ENCODE peak calls at places on chromosomes 12 and 14, in five cellular contexts. One of them, this sample, is unnamed.

GRCh38 chr12:20868277-20868676 is 57.8 kb downstream of the SLCO1B3 start:
- DNase-seq in right lobe of liver: no peak
- DNase-seq in IMR-90: no peak
- DNase-seq in A549: no peak
- DNase-seq in adrenal gland: no peak
- DNase-seq in this sample: no peak

GRCh38 chr12:46530373-46531056 is 157.9 kb upstream of the SLC38A2 start:
- DNase-seq in right lobe of liver: no peak
- DNase-seq in IMR-90: no peak
- DNase-seq in A549: no peak
- DNase-seq in adrenal gland: no peak
- DNase-seq in this sample: no peak

GRCh38 chr14:100012478-100012925 is 52.7 kb upstream of the EVL start:
- DNase-seq in right lobe of liver: no peak
- DNase-seq in IMR-90: peak
- DNase-seq in A549: no peak
- DNase-seq in adrenal gland: no peak
- DNase-seq in this sample: no peak

GRCh38 chr14:60965402-60965801 is 15.5 kb downstream of the TRMT5 start:
- DNase-seq in right lobe of liver: no peak
- DNase-seq in IMR-90: peak
- DNase-seq in A549: no peak
- DNase-seq in adrenal gland: no peak
- DNase-seq in this sample: no peak

GRCh38 chr12:132600048-132601032 is 10.0 kb downstream of the LRCOL1 start:
- DNase-seq in right lobe of liver: peak
- DNase-seq in IMR-90: peak
- DNase-seq in A549: peak
- DNase-seq in adrenal gland: peak
- DNase-seq in this sample: peak

GRCh38 chr12:57766464-57767311 is at the start of gene CYP27B1:
- DNase-seq in right lobe of liver: no peak
- DNase-seq in IMR-90: peak
- DNase-seq in A549: no peak
- DNase-seq in adrenal gland: no peak
- DNase-seq in this sample: no peak

GRCh38 chr12:88362439-88362838 is 217.8 kb downstream of the KITLG start:
- DNase-seq in right lobe of liver: no peak
- DNase-seq in IMR-90: peak
- DNase-seq in A549: no peak
- DNase-seq in adrenal gland: no peak
- DNase-seq in this sample: no peak

GRCh38 chr14:99840774-99841305 is 47.6 kb downstream of the EML1 start:
- DNase-seq in right lobe of liver: no peak
- DNase-seq in IMR-90: no peak
- DNase-seq in A549: no peak
- DNase-seq in adrenal gland: no peak
- DNase-seq in this sample: no peak

GRCh38 chr14:65414961-65415589 is 2.5 kb downstream of the FUT8 start:
- DNase-seq in right lobe of liver: no peak
- DNase-seq in IMR-90: peak
- DNase-seq in A549: peak
- DNase-seq in adrenal gland: no peak
- DNase-seq in this sample: no peak

GRCh38 chr12:124286414-124286813 is 8.5 kb upstream of the RFLNA start:
- DNase-seq in right lobe of liver: peak
- DNase-seq in IMR-90: no peak
- DNase-seq in A549: no peak
- DNase-seq in adrenal gland: no peak
- DNase-seq in this sample: no peak

GRCh38 chr12:6372403-6373003 is 2.9 kb downstream of the SCNN1A start:
- DNase-seq in right lobe of liver: no peak
- DNase-seq in IMR-90: peak
- DNase-seq in A549: peak
- DNase-seq in adrenal gland: no peak
- DNase-seq in this sample: peak
- TF ChIP-seq POLR2A in right lobe of liver: no peak
- TF ChIP-seq POLR2A in IMR-90: no peak
- TF ChIP-seq POLR2A in A549: no peak
- TF ChIP-seq POLR2A in adrenal gland: peak
- TF ChIP-seq POLR2A in this sample: no peak

GRCh38 chr12:62632521-62632920 is 165.9 kb downstream of the MON2 start:
- DNase-seq in right lobe of liver: peak
- DNase-seq in IMR-90: no peak
- DNase-seq in A549: no peak
- DNase-seq in adrenal gland: peak
- DNase-seq in this sample: peak

GRCh38 chr12:62629413-62629812 is 162.8 kb downstream of the MON2 start:
- DNase-seq in right lobe of liver: no peak
- DNase-seq in IMR-90: no peak
- DNase-seq in A549: no peak
- DNase-seq in adrenal gland: no peak
- DNase-seq in this sample: no peak

GRCh38 chr12:62629971-62630739 is 163.5 kb downstream of the MON2 start:
- DNase-seq in right lobe of liver: no peak
- DNase-seq in IMR-90: no peak
- DNase-seq in A549: no peak
- DNase-seq in adrenal gland: no peak
- DNase-seq in this sample: no peak

GRCh38 chr12:62635630-62636029 is 169.0 kb downstream of the MON2 start:
- DNase-seq in right lobe of liver: no peak
- DNase-seq in IMR-90: no peak
- DNase-seq in A549: no peak
- DNase-seq in adrenal gland: no peak
- DNase-seq in this sample: no peak

GRCh38 chr12:62631531-62632520 is 165.2 kb downstream of the MON2 start:
- DNase-seq in right lobe of liver: peak
- DNase-seq in IMR-90: peak
- DNase-seq in A549: peak
- DNase-seq in adrenal gland: peak
- DNase-seq in this sample: peak
- H3K4me3 ChIP-seq in right lobe of liver: peak
- H3K4me3 ChIP-seq in IMR-90: peak
- H3K4me3 ChIP-seq in A549: peak
- H3K4me3 ChIP-seq in adrenal gland: no peak
- H3K4me3 ChIP-seq in this sample: peak

DNA sequence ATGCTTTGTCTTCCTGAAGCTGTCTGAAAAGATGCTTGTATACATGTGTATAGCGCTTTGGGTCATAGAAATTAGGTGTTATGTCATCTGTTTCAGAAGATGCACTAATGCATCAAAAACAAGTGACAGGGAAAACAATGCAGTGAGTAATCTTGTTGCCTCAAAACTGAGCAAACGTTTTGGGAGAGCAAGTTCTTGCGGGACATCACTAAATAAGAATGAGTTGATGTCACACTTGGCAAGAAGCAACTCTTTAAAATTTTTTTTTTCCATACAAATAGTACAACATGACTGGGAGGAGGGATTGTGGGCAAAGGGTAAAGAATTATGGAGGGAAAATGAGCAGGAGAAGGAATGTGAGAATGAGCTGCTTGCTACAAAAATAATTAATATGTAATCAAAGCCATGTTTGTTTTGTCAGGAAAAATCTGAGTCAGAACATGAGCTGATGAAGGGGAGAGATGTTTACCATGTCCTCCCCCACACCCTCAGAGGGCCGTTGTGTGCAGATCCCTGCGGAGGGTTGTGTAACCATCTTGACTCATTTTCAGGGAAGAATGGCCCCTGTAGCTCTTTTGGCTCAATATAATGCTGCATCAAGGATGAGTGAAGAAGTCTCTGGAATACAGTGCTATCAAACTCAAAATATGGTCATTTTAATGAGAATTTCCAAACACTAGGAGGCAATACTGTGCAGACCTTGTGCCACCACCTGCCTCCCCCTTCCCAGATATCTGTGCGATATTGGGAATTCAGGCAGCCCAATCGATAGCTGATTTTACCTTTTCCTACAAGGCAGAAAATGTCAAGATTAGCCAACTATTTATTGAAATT is 41.4 kb downstream of the BORCS5 start:
- DNase-seq in right lobe of liver: no peak
- DNase-seq in IMR-90: peak
- DNase-seq in A549: peak
- DNase-seq in adrenal gland: no peak
- DNase-seq in this sample: no peak
- TF ChIP-seq CTCF in right lobe of liver: peak
- TF ChIP-seq CTCF in IMR-90: peak
- TF ChIP-seq CTCF in A549: peak
- TF ChIP-seq CTCF in adrenal gland: peak
- TF ChIP-seq CTCF in this sample: no peak

GRCh38 chr12:51218607-51219161 is 822 bp upstream of the POU6F1 start:
- DNase-seq in right lobe of liver: no peak
- DNase-seq in IMR-90: no peak
- DNase-seq in A549: no peak
- DNase-seq in adrenal gland: peak
- DNase-seq in this sample: no peak
- TF ChIP-seq POLR2A in right lobe of liver: peak
- TF ChIP-seq POLR2A in IMR-90: no peak
- TF ChIP-seq POLR2A in A549: no peak
- TF ChIP-seq POLR2A in adrenal gland: peak
- TF ChIP-seq POLR2A in this sample: no peak

DNA sequence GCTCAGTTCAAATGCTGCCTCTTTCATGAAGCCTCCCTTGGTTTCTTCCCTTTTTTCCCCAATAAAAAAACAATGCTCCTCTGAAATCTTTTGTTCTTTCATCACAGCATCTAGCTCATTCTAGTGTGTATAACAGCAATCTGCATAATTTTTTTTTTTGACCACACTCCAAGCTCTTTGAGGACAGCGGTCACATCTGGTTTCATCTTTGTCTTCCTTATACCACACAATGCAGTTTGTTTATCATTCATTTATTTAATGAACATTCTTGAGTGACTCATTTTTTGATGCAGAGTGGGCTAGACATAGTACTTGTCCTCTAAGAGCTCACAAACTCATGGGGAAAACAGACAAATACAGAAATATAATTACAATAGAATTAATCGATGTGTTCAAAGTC is 7.3 kb downstream of the GNG2 start:
- DNase-seq in right lobe of liver: no peak
- DNase-seq in IMR-90: peak
- DNase-seq in A549: no peak
- DNase-seq in adrenal gland: no peak
- DNase-seq in this sample: no peak
- H3K4me3 ChIP-seq in right lobe of liver: no peak
- H3K4me3 ChIP-seq in IMR-90: no peak
- H3K4me3 ChIP-seq in A549: no peak
- H3K4me3 ChIP-seq in adrenal gland: no peak
- H3K4me3 ChIP-seq in this sample: no peak

GRCh38 chr14:105484997-105485393 is 1.7 kb upstream of the CRIP1 start:
- DNase-seq in right lobe of liver: no peak
- DNase-seq in IMR-90: no peak
- DNase-seq in A549: no peak
- DNase-seq in adrenal gland: no peak
- DNase-seq in this sample: no peak

GRCh38 chr14:105484069-105484996 is 2.4 kb upstream of the CRIP1 start:
- DNase-seq in right lobe of liver: no peak
- DNase-seq in IMR-90: no peak
- DNase-seq in A549: no peak
- DNase-seq in adrenal gland: no peak
- DNase-seq in this sample: no peak

GRCh38 chr14:105486333-105486973 is at the start of gene CRIP1:
- DNase-seq in right lobe of liver: no peak
- DNase-seq in IMR-90: no peak
- DNase-seq in A549: no peak
- DNase-seq in adrenal gland: no peak
- DNase-seq in this sample: no peak

GRCh38 chr14:105486974-105487448 is 325 bp downstream of the CRIP1 start:
- DNase-seq in right lobe of liver: no peak
- DNase-seq in IMR-90: no peak
- DNase-seq in A549: no peak
- DNase-seq in adrenal gland: no peak
- DNase-seq in this sample: peak

DNA sequence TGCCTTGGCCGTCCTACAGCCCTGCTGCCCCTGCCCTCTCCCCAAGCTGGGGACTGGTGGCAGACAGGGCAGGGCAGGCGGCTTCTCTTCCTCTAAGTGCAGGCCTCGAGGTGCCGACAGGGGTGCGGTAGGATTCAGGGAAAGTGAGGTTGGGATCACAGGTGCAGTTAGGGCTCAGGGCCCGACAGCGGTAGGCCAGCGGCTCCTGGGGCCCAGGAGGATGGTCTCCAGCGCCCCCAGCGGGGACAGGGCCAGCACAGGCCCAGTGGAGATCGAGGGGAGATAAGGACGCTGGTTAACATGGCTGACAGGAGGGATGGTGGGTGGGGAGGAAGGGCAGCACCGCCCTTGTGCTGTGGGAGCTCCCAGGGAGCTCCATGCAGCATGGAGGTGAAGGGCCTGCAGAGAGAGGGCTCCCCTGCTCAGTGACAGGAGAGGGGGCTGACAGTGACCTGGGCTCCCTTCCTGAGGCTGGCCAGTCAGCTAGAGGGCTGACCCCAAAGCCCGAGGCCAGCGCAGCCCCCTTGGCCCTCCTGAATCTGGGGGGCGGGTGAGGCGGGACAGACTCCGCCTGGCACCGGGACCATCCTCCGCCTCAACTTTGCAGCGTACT is 860 bp upstream of the CRIP1 start:
- DNase-seq in right lobe of liver: no peak
- DNase-seq in IMR-90: no peak
- DNase-seq in A549: peak
- DNase-seq in adrenal gland: no peak
- DNase-seq in this sample: no peak
- TF ChIP-seq CTCF in right lobe of liver: peak
- TF ChIP-seq CTCF in IMR-90: peak
- TF ChIP-seq CTCF in A549: peak
- TF ChIP-seq CTCF in adrenal gland: no peak
- TF ChIP-seq CTCF in this sample: peak

DNA sequence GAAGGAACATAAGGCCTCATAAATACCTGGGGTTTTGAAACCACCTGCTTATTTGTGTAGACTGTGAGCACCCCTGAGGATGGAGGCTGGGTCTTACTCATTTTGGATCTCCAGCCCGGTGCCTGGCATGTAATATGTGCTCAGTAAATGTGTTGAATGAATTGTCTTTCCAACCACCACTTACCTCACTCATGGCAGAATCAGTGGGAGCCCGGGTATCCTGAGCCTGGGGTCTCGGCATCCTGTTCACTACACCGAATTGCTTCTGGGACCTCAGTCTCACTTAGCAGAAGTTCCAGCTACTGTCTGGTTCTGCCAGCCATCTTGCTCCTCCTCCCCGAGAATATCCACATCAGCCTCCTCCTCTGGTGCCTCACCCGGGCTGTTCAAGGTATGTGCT is 43.0 kb upstream of the CCND2 start:
- DNase-seq in right lobe of liver: no peak
- DNase-seq in IMR-90: no peak
- DNase-seq in A549: no peak
- DNase-seq in adrenal gland: no peak
- DNase-seq in this sample: no peak
- TF ChIP-seq POLR2A in right lobe of liver: no peak
- TF ChIP-seq POLR2A in IMR-90: no peak
- TF ChIP-seq POLR2A in A549: no peak
- TF ChIP-seq POLR2A in adrenal gland: no peak
- TF ChIP-seq POLR2A in this sample: no peak

This sample was measured in spleen.